ENCODE peak calls at places on chromosomes 2 and 18, in nine cellular contexts. H is fibroblast of mammary gland, C is OCI-LY7, O is keratinocyte, R is ovary, M is GM12878, A is cardiac muscle cell, Y is astrocyte of the spinal cord, L is NB4. F is an unnamed sample.

GRCh38 chr2:181074457-181074856 is 94.1 kb downstream of the UBE2E3 start:
- DNase-seq in M (no peak), R (no peak), H (peak), Y (peak), L (no peak), O (no peak), A (no peak), C (no peak), F (no peak)

GRCh38 chr18:49846263-49846662 is 32.9 kb upstream of the ACAA2 start:
- DNase-seq in A (peak), C (no peak), L (no peak), R (no peak), Y (peak), M (no peak), H (peak), O (no peak), F (no peak)

GRCh38 chr2:29388071-29388470 is 272.9 kb downstream of the CLIP4 start:
- DNase-seq in O (no peak), A (no peak), L (no peak), H (no peak), M (no peak), C (no peak), R (no peak), Y (no peak), F (no peak)

GRCh38 chr2:19361325-19361990 is 3.0 kb upstream of the OSR1 start:
- DNase-seq in L (no peak), C (no peak), O (no peak), R (peak), H (no peak), A (peak), M (no peak), Y (peak), F (no peak)

GRCh38 chr18:2572144-2572682 is 856 bp downstream of the NDC80 start:
- DNase-seq in M (no peak), Y (no peak), O (no peak), C (peak), A (no peak), H (peak), R (no peak), L (peak), F (peak)

GRCh38 chr18:76958692-76959341 is 136.5 kb downstream of the ZNF236 start:
- DNase-seq in H (no peak), A (peak), L (no peak), R (no peak), M (no peak), C (no peak), O (no peak), Y (no peak), F (no peak)

GRCh38 chr2:174965992-174966789 is 39.0 kb downstream of the CHN1 start:
- DNase-seq in A (peak), Y (peak), O (no peak), H (peak), M (no peak), L (no peak), R (no peak), C (no peak), F (no peak)

GRCh38 chr2:120858361-120858760 is 122.7 kb downstream of the GLI2 start:
- DNase-seq in H (no peak), M (no peak), R (peak), A (no peak), Y (no peak), L (no peak), C (no peak), O (no peak), F (no peak)

GRCh38 chr2:69969126-69969983 is 7.9 kb upstream of the ASPRV1 start:
- DNase-seq in L (no peak), H (no peak), R (no peak), Y (no peak), A (no peak), O (no peak), C (no peak), M (no peak), F (no peak)

GRCh38 chr2:10133007-10133647 is 10.6 kb downstream of the RRM2 start:
- DNase-seq in O (no peak), C (no peak), Y (no peak), H (no peak), R (no peak), L (no peak), M (no peak), A (no peak), F (no peak)

GRCh38 chr2:187922841-187923240 is 368.6 kb upstream of the TFPI start:
- DNase-seq in H (no peak), Y (no peak), R (no peak), L (no peak), C (no peak), A (no peak), O (no peak), M (no peak), F (no peak)

GRCh38 chr2:28439763-28440162 is 47.1 kb downstream of the FOSL2 start:
- DNase-seq in M (no peak), Y (no peak), A (no peak), H (no peak), R (no peak), O (no peak), C (no peak), L (no peak), F (no peak)

GRCh38 chr18:55455938-55456337 is 132.1 kb downstream of the TCF4 start:
- DNase-seq in H (no peak), A (no peak), C (no peak), Y (peak), M (no peak), R (no peak), L (no peak), O (no peak), F (no peak)

GRCh38 chr18:79522451-79523220 is 126.9 kb downstream of the NFATC1 start:
- DNase-seq in M (no peak), C (peak), H (no peak), O (no peak), L (no peak), A (no peak), Y (no peak), R (peak), F (no peak)

GRCh38 chr18:23563377-23564043 is 22.8 kb downstream of the NPC1 start:
- DNase-seq in H (peak), L (no peak), M (no peak), Y (peak), O (no peak), A (peak), C (no peak), R (no peak), F (no peak)

GRCh38 chr18:23071285-23071684 is 64.0 kb upstream of the CABLES1 start:
- DNase-seq in R (no peak), Y (peak), O (no peak), L (peak), C (peak), M (peak), H (peak), A (peak), F (peak)

GRCh38 chr2:182366625-182367024 is 60.2 kb downstream of the PDE1A start:
- DNase-seq in C (no peak), M (no peak), Y (peak), A (peak), H (peak), R (no peak), L (no peak), O (no peak), F (no peak)

GRCh38 chr2:58798787-58799186 is 557.7 kb upstream of the FANCL start:
- DNase-seq in M (no peak), A (no peak), L (no peak), C (no peak), O (no peak), R (no peak), Y (no peak), H (no peak), F (no peak)

GRCh38 chr2:174846941-174847938 is 83.0 kb upstream of the CHRNA1 start:
- DNase-seq in Y (peak), R (no peak), C (no peak), H (peak), L (peak), O (no peak), A (peak), M (no peak), F (no peak)

GRCh38 chr2:38164881-38165280 is 88.9 kb upstream of the CYP1B1 start:
- DNase-seq in H (no peak), Y (no peak), L (no peak), M (peak), A (no peak), O (no peak), C (no peak), R (no peak), F (peak)

GRCh38 chr18:45456076-45457066 is 158.9 kb upstream of the SLC14A2 start:
- DNase-seq in L (peak), M (no peak), H (peak), R (peak), C (peak), O (no peak), Y (no peak), A (no peak), F (peak)

GRCh38 chr2:106534471-106534870 is 47.3 kb downstream of the CD8B2 start:
- DNase-seq in L (no peak), O (no peak), R (no peak), Y (no peak), H (no peak), A (no peak), C (no peak), M (no peak), F (no peak)

GRCh38 chr2:131016826-131017596 is 76.2 kb downstream of the FAM168B start:
- DNase-seq in H (peak), M (no peak), L (no peak), Y (peak), O (peak), A (peak), C (no peak), R (no peak), F (no peak)

GRCh38 chr18:49561377-49562193 is at the start of gene LIPG:
- DNase-seq in R (peak), Y (peak), O (peak), M (no peak), A (peak), C (no peak), H (peak), L (peak), F (peak)

GRCh38 chr18:50373531-50373930 is 1.3 kb upstream of the SKA1 start:
- DNase-seq in A (no peak), R (no peak), Y (no peak), H (no peak), M (no peak), O (no peak), C (no peak), L (no peak), F (no peak)

GRCh38 chr18:36296591-36297418 is 708 bp upstream of the FHOD3 start:
- DNase-seq in H (peak), A (peak), C (no peak), O (peak), L (peak), M (no peak), Y (peak), R (peak), F (peak)

GRCh38 chr2:26491563-26492167 is 13.7 kb upstream of the OTOF start:
- DNase-seq in L (no peak), A (no peak), M (no peak), O (no peak), C (no peak), R (no peak), H (no peak), Y (no peak), F (no peak)

GRCh38 chr2:223102040-223102899 is 50.3 kb downstream of the KCNE4 start:
- DNase-seq in O (no peak), A (no peak), L (no peak), C (no peak), H (no peak), R (no peak), Y (no peak), M (no peak), F (no peak)

GRCh38 chr2:213834331-213834730 is 550.1 kb downstream of the SPAG16 start:
- DNase-seq in C (no peak), H (peak), A (peak), O (no peak), M (no peak), L (no peak), R (no peak), Y (peak), F (no peak)

GRCh38 chr2:168687314-168687713 is 115.1 kb upstream of the NOSTRIN start:
- DNase-seq in R (no peak), H (peak), O (no peak), Y (peak), L (peak), M (no peak), C (peak), A (peak), F (peak)

GRCh38 chr18:32545631-32546030 is 74.9 kb upstream of the GAREM1 start:
- DNase-seq in Y (no peak), O (no peak), M (no peak), H (no peak), A (no peak), L (no peak), C (no peak), R (no peak), F (no peak)

GRCh38 chr2:222791946-222792649 is 68.7 kb upstream of the ACSL3 start:
- DNase-seq in Y (no peak), M (no peak), L (peak), O (no peak), C (no peak), A (peak), H (peak), R (no peak), F (no peak)

GRCh38 chr2:40201425-40201824 is 250.5 kb downstream of the SLC8A1 start:
- DNase-seq in M (no peak), O (no peak), H (peak), A (no peak), L (no peak), R (no peak), C (no peak), Y (no peak), F (no peak)

GRCh38 chr2:238703436-238703835 is 144.4 kb upstream of the TWIST2 start:
- DNase-seq in A (no peak), Y (no peak), R (no peak), O (no peak), C (no peak), H (no peak), L (no peak), M (no peak), F (no peak)

GRCh38 chr2:238704471-238705230 is 143.2 kb upstream of the TWIST2 start:
- DNase-seq in C (no peak), H (no peak), R (no peak), A (no peak), Y (no peak), M (no peak), L (no peak), O (no peak), F (no peak)

GRCh38 chr2:238706163-238706562 is 141.7 kb upstream of the TWIST2 start:
- DNase-seq in Y (no peak), R (no peak), L (no peak), M (no peak), A (no peak), H (no peak), C (no peak), O (no peak), F (no peak)

GRCh38 chr2:238709324-238709723 is 138.6 kb upstream of the TWIST2 start:
- DNase-seq in C (no peak), M (no peak), O (no peak), L (no peak), Y (no peak), R (no peak), A (peak), H (peak), F (no peak)

DNA sequence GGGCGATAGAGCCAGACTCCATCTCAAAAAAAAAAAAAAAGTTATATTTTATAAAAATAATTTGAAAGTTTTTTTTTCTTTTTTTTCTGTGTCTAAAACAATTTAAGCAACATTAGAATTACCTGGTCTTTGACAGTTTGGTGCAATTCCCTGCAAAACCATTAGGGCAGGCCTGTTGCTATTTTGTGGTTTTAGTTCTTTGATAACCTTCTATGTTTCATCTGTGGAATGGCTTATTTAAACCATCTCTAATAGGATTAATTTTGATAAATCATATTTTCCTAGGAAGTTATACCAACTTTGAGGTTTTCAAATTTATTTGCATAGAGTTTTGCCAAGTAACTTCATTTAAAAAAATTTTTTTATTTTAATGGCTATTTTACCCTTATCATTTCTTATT is 141.2 kb upstream of the TWIST2 start:
- DNase-seq in R (no peak), A (no peak), C (no peak), Y (no peak), M (no peak), H (no peak), L (no peak), O (no peak), F (no peak)
- TF ChIP-seq CTCF in R (no peak), A (peak), C (peak), Y (peak), M (no peak), H (peak), L (peak), O (peak), F (peak)

DNA sequence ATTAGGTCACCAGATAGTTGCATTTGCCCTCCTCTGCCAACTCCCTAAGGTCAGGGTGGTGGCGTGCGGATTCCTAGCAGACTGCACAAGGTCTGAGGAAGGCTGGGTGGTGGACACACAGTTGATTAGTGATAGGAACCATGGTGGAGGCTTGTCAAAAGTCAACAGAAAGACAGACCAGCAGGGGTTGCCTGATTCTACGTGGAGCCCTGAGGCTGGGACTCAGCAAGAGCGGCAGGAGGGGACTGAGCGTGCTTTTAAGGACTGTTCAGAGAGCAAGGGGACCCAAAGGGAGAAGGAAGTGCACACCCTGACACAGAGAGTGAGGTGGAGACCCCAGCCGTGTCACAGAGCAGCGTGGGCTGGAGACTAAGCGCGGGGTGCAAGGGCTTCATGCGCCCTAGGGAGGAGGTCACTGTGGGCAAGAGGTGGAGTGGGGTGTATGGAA is 513.2 kb downstream of the RNF144A start:
- DNase-seq in Y (no peak), C (peak), M (no peak), O (no peak), A (no peak), L (no peak), H (no peak), R (no peak), F (no peak)
- H3K4me3 ChIP-seq in Y (no peak), C (peak), M (peak), O (no peak), A (no peak), L (no peak), H (no peak), R (no peak), F (peak)

GRCh38 chr2:109055435-109055834 is 66.4 kb upstream of the EDAR start:
- DNase-seq in L (no peak), Y (no peak), M (no peak), A (no peak), O (no peak), R (no peak), H (no peak), C (no peak), F (no peak)

GRCh38 chr2:109054865-109055264 is 65.8 kb upstream of the EDAR start:
- DNase-seq in L (no peak), O (peak), H (no peak), M (no peak), Y (no peak), R (no peak), C (no peak), A (no peak), F (no peak)

GRCh38 chr2:109049022-109049421 is 60.0 kb upstream of the EDAR start:
- DNase-seq in A (no peak), H (no peak), L (no peak), R (no peak), O (no peak), M (no peak), Y (no peak), C (no peak), F (no peak)

GRCh38 chr2:109053716-109054115 is 64.7 kb upstream of the EDAR start:
- DNase-seq in H (no peak), C (no peak), A (no peak), Y (no peak), O (no peak), L (no peak), M (no peak), R (no peak), F (no peak)

GRCh38 chr2:109052922-109053321 is 63.9 kb upstream of the EDAR start:
- DNase-seq in Y (no peak), R (no peak), A (no peak), H (no peak), M (no peak), L (no peak), O (no peak), C (no peak), F (no peak)
- TF ChIP-seq CTCF in Y (no peak), R (no peak), A (no peak), H (no peak), M (no peak), L (no peak), O (no peak), C (no peak), F (no peak)

DNA sequence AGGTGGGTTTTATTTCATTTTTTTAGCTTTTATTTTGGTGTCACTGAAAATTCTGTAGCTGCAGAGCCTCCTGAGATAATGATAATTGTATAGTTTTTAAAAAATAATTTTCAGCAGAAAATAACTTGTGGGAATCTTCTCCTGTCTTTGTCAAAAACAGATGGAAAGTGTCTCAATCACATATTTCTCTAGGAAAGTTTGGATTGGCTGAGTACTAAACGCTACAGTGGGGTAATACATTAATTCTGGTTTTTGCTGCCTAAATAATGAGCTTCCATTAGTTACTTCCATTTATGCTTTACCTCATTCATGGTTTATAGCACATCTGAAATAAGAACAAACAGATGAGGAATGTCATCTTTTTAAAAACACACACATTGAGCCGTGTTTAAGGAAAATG is 2.2 kb downstream of the TWIST2 start:
- DNase-seq in Y (no peak), C (no peak), R (no peak), O (no peak), L (no peak), H (peak), M (no peak), A (peak), F (no peak)
- H3K4me3 ChIP-seq in Y (peak), C (no peak), R (peak), O (no peak), L (no peak), H (peak), M (no peak), A (no peak), F (no peak)

GRCh38 chr2:73368781-73369180 is 16.9 kb upstream of the ALMS1 start:
- DNase-seq in C (no peak), R (no peak), H (no peak), A (peak), L (peak), M (no peak), O (no peak), Y (no peak), F (no peak)

GRCh38 chr2:73370348-73370747 is 15.3 kb upstream of the ALMS1 start:
- DNase-seq in H (no peak), C (no peak), L (no peak), O (no peak), R (no peak), A (no peak), Y (no peak), M (no peak), F (no peak)

GRCh38 chr2:73359915-73360697 is 25.5 kb upstream of the ALMS1 start:
- DNase-seq in O (no peak), H (peak), C (no peak), R (no peak), M (no peak), L (peak), A (peak), Y (no peak), F (no peak)

DNA sequence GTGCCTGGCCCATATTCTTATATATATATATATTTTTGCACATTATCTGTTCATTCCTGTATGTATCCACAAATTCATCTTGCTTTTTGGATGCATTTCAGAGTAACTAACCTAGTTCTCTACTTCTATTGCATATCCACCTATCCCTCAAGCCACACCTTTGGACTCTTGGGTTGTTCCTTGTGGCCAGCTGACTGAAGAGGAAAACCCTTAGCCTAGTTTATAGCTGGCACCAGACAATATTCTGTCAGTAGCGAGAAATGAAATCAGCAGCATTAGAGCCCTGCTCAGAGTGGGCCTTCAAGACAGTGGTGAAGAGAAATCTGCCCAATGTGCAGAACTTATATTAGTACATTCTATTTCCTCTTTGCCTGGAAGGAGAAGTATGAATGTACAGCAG is 19.6 kb upstream of the ALMS1 start:
- DNase-seq in M (no peak), A (no peak), R (no peak), L (no peak), H (no peak), C (no peak), O (no peak), Y (no peak), F (no peak)
- TF ChIP-seq CTCF in M (no peak), A (no peak), R (no peak), L (no peak), H (no peak), C (no peak), O (no peak), Y (no peak), F (no peak)